ENCODE peak calls at places on chromosomes 5 and 9, in eight cellular contexts. W, Z, J, H, T, A, C and M are unnamed samples.

GRCh38 chr5:133831506-133832224 is 136.8 kb downstream of the C5orf15 start:
- DNase-seq in W (no peak), Z (no peak), J (no peak), H (no peak), T (peak; percentile 8), A (no peak), C (peak; percentile 74), M (no peak)

GRCh38 chr5:126742425-126742824 is 34.5 kb upstream of the LMNB1 start:
- DNase-seq in W (no peak), Z (no peak), J (no peak), H (no peak), T (no peak), A (no peak), C (no peak), M (no peak)

GRCh38 chr9:3018691-3019230 is 174.9 kb upstream of the PUM3 start:
- DNase-seq in W (no peak), Z (no peak), J (no peak), H (no peak), T (no peak), A (no peak), C (no peak), M (no peak)

GRCh38 chr5:73820321-73820720 is 194.3 kb downstream of the ARHGEF28 start:
- DNase-seq in W (no peak), Z (no peak), J (no peak), H (no peak), T (no peak), A (no peak), C (peak; percentile 69), M (no peak)

GRCh38 chr9:3865373-3865772 is 339.6 kb upstream of the RFX3 start:
- DNase-seq in W (no peak), Z (no peak), J (no peak), H (no peak), T (peak; percentile 22), A (no peak), C (peak; percentile 79), M (no peak)

GRCh38 chr5:178431777-178432155 is 158.4 kb downstream of the COL23A1 start:
- DNase-seq in W (no peak), Z (no peak), J (no peak), H (no peak), T (no peak), A (no peak), C (no peak), M (no peak)

GRCh38 chr9:91419222-91420191 is 4.1 kb downstream of the NFIL3 start:
- DNase-seq in W (no peak), Z (peak; percentile 94), J (no peak), H (no peak), T (peak; percentile 94), A (no peak), C (peak; percentile 95), M (peak; percentile 87)

GRCh38 chr5:53323511-53323910 is 156.9 kb upstream of the FST start:
- DNase-seq in W (no peak), Z (no peak), J (no peak), H (no peak), T (no peak), A (no peak), C (peak; percentile 99), M (no peak)

GRCh38 chr9:89954229-89954628 is 349.4 kb downstream of the GADD45G start:
- DNase-seq in W (no peak), Z (no peak), J (no peak), H (no peak), T (peak; percentile 9), A (no peak), C (no peak), M (no peak)

GRCh38 chr9:12923472-12924009 is 148.7 kb downstream of the LURAP1L start:
- DNase-seq in W (no peak), Z (peak; percentile 84), J (no peak), H (no peak), T (peak; percentile 97), A (no peak), C (no peak), M (peak; percentile 39)

GRCh38 chr5:112366987-112367386 is 52.1 kb downstream of the EPB41L4A start:
- DNase-seq in W (no peak), Z (no peak), J (peak; percentile 69), H (no peak), T (no peak), A (no peak), C (peak; percentile 39), M (no peak)

GRCh38 chr5:98992552-98992951 is 63.7 kb upstream of the CHD1 start:
- DNase-seq in W (no peak), Z (no peak), J (no peak), H (no peak), T (no peak), A (no peak), C (no peak), M (no peak)

GRCh38 chr5:57650360-57651069 is 167.9 kb upstream of the ACTBL2 start:
- DNase-seq in W (peak; percentile 11), Z (peak; percentile 31), J (peak; percentile 70), H (no peak), T (peak; percentile 70), A (no peak), C (peak; percentile 76), M (peak; percentile 17)

GRCh38 chr5:172688735-172689572 is 47.9 kb downstream of the NEURL1B start:
- DNase-seq in W (no peak), Z (no peak), J (no peak), H (peak; percentile 39), T (peak; percentile 44), A (no peak), C (peak; percentile 51), M (no peak)

GRCh38 chr9:136744747-136745146 is 2.0 kb upstream of the LCN10 start:
- DNase-seq in W (no peak), Z (no peak), J (no peak), H (no peak), T (no peak), A (no peak), C (no peak), M (no peak)

GRCh38 chr9:136743639-136744211 is 985 bp upstream of the LCN10 start:
- DNase-seq in W (no peak), Z (no peak), J (no peak), H (no peak), T (no peak), A (no peak), C (no peak), M (no peak)

GRCh38 chr9:136741885-136742568 is 713 bp downstream of the LCN10 start:
- DNase-seq in W (no peak), Z (no peak), J (no peak), H (peak; percentile 60), T (no peak), A (no peak), C (no peak), M (no peak)

GRCh38 chr9:136740971-136741884 is 1.5 kb downstream of the LCN10 start:
- DNase-seq in W (no peak), Z (no peak), J (no peak), H (peak; percentile 45), T (peak; percentile 55), A (no peak), C (no peak), M (no peak)

DNA sequence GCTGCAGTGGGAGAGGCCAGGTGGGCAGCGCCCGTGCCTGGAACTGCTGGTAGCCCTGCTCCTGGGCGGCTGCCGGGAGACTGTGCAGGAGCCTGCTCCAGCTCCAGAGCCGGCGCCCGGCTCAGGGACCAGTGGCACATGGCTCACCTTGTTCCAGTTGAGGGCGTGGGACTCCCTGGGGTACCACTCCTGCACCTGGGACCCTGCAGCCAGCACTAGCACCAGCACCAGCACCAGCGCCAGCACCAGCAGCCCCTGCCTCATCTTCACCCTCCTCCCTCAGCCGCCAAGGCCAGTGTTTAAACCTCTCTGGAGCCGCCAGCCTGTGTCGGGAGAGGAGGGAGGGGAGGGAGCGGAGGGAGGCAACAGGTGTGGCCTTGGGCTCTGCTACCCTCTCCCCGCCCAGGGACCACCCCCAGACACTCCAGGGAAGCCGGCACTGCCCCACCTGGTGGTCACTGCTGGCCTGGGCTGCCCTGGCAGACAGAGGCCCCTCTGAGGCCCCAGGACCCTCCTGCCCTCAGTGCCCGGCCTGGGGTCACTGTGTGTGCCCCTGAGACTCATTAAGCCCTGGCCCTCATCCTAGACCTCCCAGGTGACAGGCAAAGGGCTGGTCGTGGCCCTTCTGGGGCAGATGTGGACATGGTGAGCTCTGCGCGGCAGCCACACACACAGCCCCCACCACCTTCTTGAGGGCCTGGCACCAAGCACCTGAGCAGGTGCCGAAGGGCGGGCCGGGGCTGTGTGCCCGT is at the start of gene LCN10:
- DNase-seq in W (no peak), Z (no peak), J (no peak), H (no peak), T (no peak), A (no peak), C (no peak), M (no peak)
- H3K4me3 ChIP-seq in W (no peak within 1 kb of the TSS), Z (no peak within 1 kb of the TSS), J (no peak within 1 kb of the TSS), H (peak within 1 kb of the TSS; percentile 50), T (no peak within 1 kb of the TSS), A (peak within 1 kb of the TSS; percentile 4), C (no peak within 1 kb of the TSS), M (no peak within 1 kb of the TSS)

GRCh38 chr5:32542216-32543059 is 42.9 kb upstream of the SUB1 start:
- DNase-seq in W (peak; percentile 79), Z (no peak), J (peak; percentile 58), H (peak; percentile 43), T (no peak), A (no peak), C (peak; percentile 30), M (no peak)

GRCh38 chr5:32541241-32541640 is 44.1 kb upstream of the SUB1 start:
- DNase-seq in W (no peak), Z (no peak), J (no peak), H (no peak), T (peak; percentile 31), A (no peak), C (no peak), M (no peak)

GRCh38 chr5:32540446-32540845 is 44.9 kb upstream of the SUB1 start:
- DNase-seq in W (peak; percentile 59), Z (no peak), J (peak; percentile 81), H (no peak), T (no peak), A (no peak), C (no peak), M (no peak)

GRCh38 chr5:32538031-32538547 is 47.3 kb upstream of the SUB1 start:
- DNase-seq in W (peak; percentile 89), Z (no peak), J (peak; percentile 94), H (peak; percentile 33), T (no peak), A (no peak), C (peak; percentile 30), M (no peak)

GRCh38 chr5:32539981-32540380 is 45.4 kb upstream of the SUB1 start:
- DNase-seq in W (no peak), Z (no peak), J (peak; percentile 95), H (no peak), T (no peak), A (no peak), C (no peak), M (no peak)
- H3K4me3 ChIP-seq in W (no peak overlapping the region), Z (no peak overlapping the region), J (peak overlapping the region; percentile 57), H (no peak overlapping the region), T (no peak overlapping the region), A (no peak overlapping the region), C (no peak overlapping the region), M (no peak overlapping the region)

DNA sequence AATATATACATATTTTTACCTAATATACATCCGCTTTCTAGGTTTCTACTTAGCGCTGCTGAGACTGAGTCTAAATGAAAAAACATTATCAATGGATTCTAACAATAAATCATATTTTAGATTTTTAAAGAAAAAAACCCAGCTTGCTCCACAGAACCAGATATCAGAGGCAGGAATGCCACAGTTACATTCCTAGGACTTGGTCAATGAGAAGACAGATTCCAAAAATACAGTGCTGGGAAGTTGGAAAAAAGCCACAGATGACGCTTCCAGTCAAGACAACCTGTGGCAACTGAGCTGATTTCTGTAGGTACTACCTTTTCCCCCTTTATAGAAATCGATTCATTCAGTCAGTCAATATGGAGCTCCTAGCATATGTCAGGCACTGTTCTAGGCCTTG is 589 bp upstream of the CCDC112 start:
- DNase-seq in W (no peak), Z (no peak), J (no peak), H (no peak), T (peak; percentile 33), A (no peak), C (no peak), M (no peak)
- H3K4me3 ChIP-seq in W (peak overlapping the region; percentile 50), Z (no peak overlapping the region), J (peak overlapping the region; percentile 65), H (no peak overlapping the region), T (peak overlapping the region; percentile 32), A (peak overlapping the region; percentile 75), C (no peak overlapping the region), M (peak overlapping the region; percentile 74)

GRCh38 chr5:139419793-139420192 is 15.9 kb upstream of the SPATA24 start:
- DNase-seq in W (no peak), Z (no peak), J (no peak), H (no peak), T (no peak), A (no peak), C (no peak), M (no peak)
- H3K4me3 ChIP-seq in W (no peak overlapping the region), Z (no peak overlapping the region), J (no peak overlapping the region), H (no peak overlapping the region), T (no peak overlapping the region), A (no peak overlapping the region), C (no peak overlapping the region), M (no peak overlapping the region)